ENCODE peak calls at places on chromosomes 13 and 19, in five cellular contexts. O, V, G, D and Z are unnamed samples.

GRCh38 chr13:33207616-33207964 is 78.0 kb downstream of the STARD13 start:
- DNase-seq in O (peak; percentile 74), V (no peak), G (no peak), D (no peak), Z (no peak)

GRCh38 chr19:56751078-56751489 is 79.5 kb upstream of the ZNF835 start:
- DNase-seq in O (peak; percentile 56), V (no peak), G (no peak), D (no peak), Z (no peak)

GRCh38 chr19:2790557-2791271 is 5.4 kb downstream of the THOP1 start:
- DNase-seq in O (peak; percentile 85), V (no peak), G (no peak), D (no peak), Z (no peak)

GRCh38 chr19:15323496-15324235 is 8.7 kb downstream of the BRD4 start:
- DNase-seq in O (peak; percentile 59), V (no peak), G (no peak), D (peak; percentile 51), Z (peak; percentile 52)

GRCh38 chr19:16626796-16627193 is 1.2 kb downstream of the MED26 start:
- DNase-seq in O (no peak), V (no peak), G (no peak), D (no peak), Z (no peak)

GRCh38 chr13:37306778-37307544 is 201.5 kb upstream of the CSNK1A1L start:
- DNase-seq in O (no peak), V (no peak), G (no peak), D (no peak), Z (no peak)

GRCh38 chr13:26476111-26476743 is 81.3 kb upstream of the WASF3 start:
- DNase-seq in O (peak; percentile 34), V (no peak), G (no peak), D (no peak), Z (no peak)

GRCh38 chr13:28401303-28402056 is 93.4 kb downstream of the FLT1 start:
- DNase-seq in O (no peak), V (no peak), G (peak; percentile 62), D (no peak), Z (peak; percentile 53)

GRCh38 chr13:90055121-90055520 is 1292.4 kb upstream of the MIR17HG start:
- DNase-seq in O (no peak), V (no peak), G (no peak), D (no peak), Z (no peak)

GRCh38 chr19:48867119-48867921 is 1.1 kb downstream of the PLEKHA4 start:
- DNase-seq in O (no peak), V (no peak), G (no peak), D (peak; percentile 25), Z (no peak)

GRCh38 chr19:33705090-33705847 is 83.5 kb downstream of the CHST8 start:
- DNase-seq in O (no peak), V (no peak), G (no peak), D (no peak), Z (no peak)

GRCh38 chr13:27857271-27857670 is 62.5 kb upstream of the PDX1 start:
- DNase-seq in O (no peak), V (no peak), G (no peak), D (peak; percentile 8), Z (no peak)

GRCh38 chr19:3192228-3192635 is 6.5 kb downstream of the NCLN start:
- DNase-seq in O (no peak), V (no peak), G (no peak), D (no peak), Z (no peak)

GRCh38 chr13:49540552-49540951 is 44.8 kb downstream of the PHF11 start:
- DNase-seq in O (no peak), V (no peak), G (peak; percentile 23), D (no peak), Z (peak; percentile 68)

GRCh38 chr13:34863360-34864135 is 78.5 kb upstream of the NBEA start:
- DNase-seq in O (peak; percentile 3), V (peak; percentile 75), G (no peak), D (no peak), Z (peak; percentile 7)

GRCh38 chr19:58330458-58330857 is 3.7 kb downstream of the ZSCAN22 start:
- DNase-seq in O (no peak), V (no peak), G (no peak), D (peak; percentile 48), Z (no peak)

GRCh38 chr19:4229179-4229931 is at the start of gene EBI3:
- DNase-seq in O (no peak), V (peak; percentile 74), G (peak; percentile 88), D (peak; percentile 77), Z (peak; percentile 90)

GRCh38 chr19:50552540-50552939 is 15.7 kb downstream of the LRRC4B start:
- DNase-seq in O (no peak), V (no peak), G (no peak), D (no peak), Z (no peak)

GRCh38 chr13:35789335-35790166 is 313.1 kb upstream of the MAB21L1 start:
- DNase-seq in O (peak; percentile 16), V (peak; percentile 34), G (no peak), D (no peak), Z (peak; percentile 51)

GRCh38 chr13:43127827-43128226 is 104.4 kb downstream of the DNAJC15 start:
- DNase-seq in O (no peak), V (no peak), G (no peak), D (no peak), Z (no peak)

GRCh38 chr13:30720470-30720869 is 14.9 kb upstream of the ALOX5AP start:
- DNase-seq in O (no peak), V (no peak), G (peak; percentile 59), D (no peak), Z (peak; percentile 84)

GRCh38 chr19:18659281-18660050 is 22.6 kb downstream of the KLHL26 start:
- DNase-seq in O (no peak), V (no peak), G (no peak), D (no peak), Z (peak; percentile 76)

GRCh38 chr19:29694669-29695627 is 20.1 kb downstream of the C19orf12 start:
- DNase-seq in O (peak; percentile 66), V (peak; percentile 85), G (no peak), D (peak; percentile 65), Z (peak; percentile 80)

GRCh38 chr13:31781064-31781463 is 41.7 kb downstream of the RXFP2 start:
- DNase-seq in O (no peak), V (no peak), G (no peak), D (no peak), Z (no peak)

GRCh38 chr19:1574354-1574753 is 6.2 kb upstream of the MEX3D start:
- DNase-seq in O (no peak), V (no peak), G (no peak), D (peak; percentile 4), Z (no peak)

GRCh38 chr19:1572795-1573194 is 4.7 kb upstream of the MEX3D start:
- DNase-seq in O (no peak), V (no peak), G (no peak), D (no peak), Z (no peak)

GRCh38 chr19:1576242-1577089 is 8.3 kb upstream of the MEX3D start:
- DNase-seq in O (no peak), V (no peak), G (no peak), D (peak; percentile 4), Z (no peak)

GRCh38 chr19:1575323-1576241 is 7.5 kb upstream of the MEX3D start:
- DNase-seq in O (no peak), V (no peak), G (no peak), D (peak; percentile 7), Z (no peak)

DNA sequence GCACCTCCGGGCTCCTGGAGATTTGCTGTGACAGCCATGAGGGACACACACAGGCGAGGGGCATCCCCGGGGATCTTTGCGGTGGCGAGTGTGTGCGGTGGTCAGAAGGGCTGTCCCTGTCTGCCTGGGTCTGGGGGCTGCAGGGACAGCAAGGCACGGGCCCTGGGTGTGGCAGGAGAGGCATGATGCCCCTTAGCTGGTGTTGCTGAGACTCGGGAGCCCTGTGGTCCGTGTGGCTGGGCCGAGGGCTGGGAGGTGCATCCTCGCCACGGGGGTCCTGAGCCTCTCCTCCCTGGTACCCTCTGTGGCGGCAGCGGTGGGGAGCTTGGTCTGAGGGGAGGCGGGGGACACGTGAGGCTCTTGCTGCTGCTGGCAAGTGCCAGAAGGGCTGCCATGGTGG is 6.6 kb upstream of the MEX3D start:
- DNase-seq in O (no peak), V (no peak), G (no peak), D (peak; percentile 7), Z (no peak)
- TF ChIP-seq MYC in O (no peak), V (no peak), G (no peak), D (no peak), Z (no peak)

GRCh38 chr13:21625366-21625765 is 21.4 kb upstream of the MICU2 start:
- DNase-seq in O (peak; percentile 61), V (peak; percentile 45), G (no peak), D (no peak), Z (peak; percentile 69)
- TF ChIP-seq CTCF in O (peak; percentile 77), V (peak; percentile 67), G (peak; percentile 41), D (peak; percentile 32), Z (peak; percentile 53)

GRCh38 chr19:13972368-13973155 is 20.3 kb downstream of the DCAF15 start:
- DNase-seq in O (no peak), V (no peak), G (no peak), D (no peak), Z (no peak)

GRCh38 chr19:13975870-13976269 is 23.6 kb downstream of the DCAF15 start:
- DNase-seq in O (no peak), V (no peak), G (no peak), D (no peak), Z (no peak)

GRCh38 chr19:13977803-13978202 is 25.5 kb downstream of the DCAF15 start:
- DNase-seq in O (no peak), V (no peak), G (no peak), D (no peak), Z (no peak)

GRCh38 chr19:13976446-13976845 is 24.1 kb downstream of the DCAF15 start:
- DNase-seq in O (no peak), V (no peak), G (no peak), D (no peak), Z (no peak)

DNA sequence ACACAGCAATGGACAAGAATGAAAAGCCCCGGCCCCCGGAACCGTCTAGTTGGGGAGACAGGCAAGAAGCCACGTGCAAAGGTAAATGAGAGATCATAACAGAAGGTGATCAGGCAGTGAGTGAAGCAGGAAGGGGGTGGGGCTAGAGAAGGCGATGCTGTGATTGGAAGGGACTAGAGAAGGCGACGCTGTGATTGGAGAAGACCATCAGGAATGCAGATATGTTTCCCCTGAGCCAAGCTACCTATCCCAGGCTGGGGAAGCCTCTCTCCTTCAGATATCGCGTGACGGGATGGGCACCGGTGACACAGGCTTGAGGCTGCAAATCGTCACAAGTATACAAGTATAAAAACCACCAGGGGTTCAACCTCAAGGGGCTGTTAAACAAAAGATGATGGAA is 21.8 kb downstream of the DCAF15 start:
- DNase-seq in O (no peak), V (peak; percentile 32), G (no peak), D (peak; percentile 75), Z (no peak)
- TF ChIP-seq MYC in O (no peak), V (no peak), G (no peak), D (no peak), Z (no peak)

DNA sequence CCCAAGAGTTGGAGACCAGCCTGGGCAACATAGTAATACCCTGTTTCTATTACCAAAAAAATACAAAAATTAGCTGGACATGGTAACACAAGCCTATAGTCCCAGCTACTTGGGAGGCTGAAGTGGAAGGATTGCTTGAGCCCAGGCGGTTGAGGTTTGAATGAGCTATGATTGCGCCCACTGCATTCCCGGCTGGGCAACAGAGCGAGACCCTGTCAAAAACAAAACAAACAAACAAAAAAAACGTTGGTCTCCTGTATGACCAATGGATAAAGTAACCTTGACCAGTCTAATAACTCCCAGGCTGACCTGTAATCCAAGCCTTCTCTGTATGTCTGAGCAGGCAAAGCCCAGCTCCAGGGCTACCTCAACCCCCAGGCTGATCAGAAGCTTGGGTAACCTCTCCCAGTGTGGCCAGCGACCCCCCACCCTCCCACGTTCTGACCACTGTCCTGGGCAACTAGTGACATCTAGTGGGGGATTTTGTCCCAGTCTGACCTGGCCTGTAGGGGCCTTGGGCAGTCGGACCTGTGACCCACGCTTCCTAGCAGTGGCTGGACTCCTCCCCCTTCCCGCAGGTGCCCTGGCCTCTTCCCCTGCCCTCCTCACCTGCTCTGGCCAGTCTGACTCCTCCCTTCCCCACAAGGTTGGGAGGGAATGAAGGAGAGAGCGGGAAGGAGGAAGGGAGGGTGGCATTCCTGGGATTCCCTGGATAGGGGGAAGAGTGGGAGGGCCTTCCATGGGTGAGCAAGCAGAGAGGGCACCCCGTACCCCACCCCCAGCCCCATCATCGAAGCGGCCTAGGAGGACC is 1.0 kb upstream of the BCAM start:
- DNase-seq in O (peak; percentile 77), V (peak; percentile 74), G (no peak), D (peak; percentile 80), Z (peak; percentile 30)
- TF ChIP-seq CTCF in O (peak; percentile 99), V (peak; percentile 85), G (peak; percentile 11), D (peak; percentile 79), Z (no peak)